ENCODE peak calls at places on chromosomes 7 and 10, in eight cellular contexts. V is right cardiac atrium, E is A673, W is BE2C, N is Peyer's patch, L is A549, U is hepatocyte, S is heart right ventricle. C is an unnamed sample. For H3K4me1, the result is how much of the 10 kb centered on the place peaks cover.

GRCh38 chr7:25781704-25782103 is 370.3 kb upstream of the NFE2L3 start:
- DNase-seq in V (no peak), E (no peak), W (no peak), N (no peak), L (no peak), U (no peak), S (no peak), C (no peak)

GRCh38 chr10:25808372-25808771 is 125.7 kb upstream of the MYO3A start:
- DNase-seq in V (no peak), E (no peak), W (no peak), N (no peak), L (no peak), U (no peak), S (no peak), C (no peak)

GRCh38 chr7:157027568-157028527 is 17.4 kb upstream of the MNX1 start:
- DNase-seq in V (no peak), E (no peak), W (no peak), N (peak), L (no peak), U (no peak), S (no peak), C (no peak)

GRCh38 chr10:85609509-85609908 is 757.1 kb downstream of the GRID1 start:
- DNase-seq in V (no peak), E (no peak), W (no peak), N (peak), L (no peak), U (no peak), S (no peak), C (peak)

GRCh38 chr7:102097601-102098161 is 189.0 kb upstream of the SH2B2 start:
- DNase-seq in V (no peak), E (no peak), W (no peak), N (peak), L (no peak), U (peak), S (no peak), C (no peak)

GRCh38 chr7:42175834-42176745 is 60.9 kb downstream of the GLI3 start:
- DNase-seq in V (no peak), E (no peak), W (no peak), N (no peak), L (no peak), U (no peak), S (no peak), C (no peak)

GRCh38 chr10:125568156-125568555 is 114.8 kb downstream of the TEX36 start:
- DNase-seq in V (no peak), E (no peak), W (no peak), N (no peak), L (no peak), U (no peak), S (no peak), C (no peak)

GRCh38 chr10:61821153-61821552 is 80.3 kb upstream of the ARID5B start:
- DNase-seq in V (no peak), E (no peak), W (no peak), N (no peak), L (no peak), U (no peak), S (no peak), C (no peak)

GRCh38 chr10:61835909-61836232 is 65.6 kb upstream of the ARID5B start:
- DNase-seq in V (no peak), E (no peak), W (no peak), N (no peak), L (no peak), U (no peak), S (no peak), C (no peak)

GRCh38 chr7:143979359-143979758 is 20.8 kb upstream of the OR6B1 start:
- DNase-seq in V (no peak), E (peak), W (no peak), N (no peak), L (peak), U (no peak), S (no peak), C (no peak)

GRCh38 chr10:125159486-125159931 is 854 bp downstream of the CTBP2 start:
- DNase-seq in V (peak), E (peak), W (no peak), N (peak), L (peak), U (peak), S (peak), C (no peak)

GRCh38 chr10:17784701-17785100 is 24.4 kb upstream of the MRC1 start:
- DNase-seq in V (no peak), E (no peak), W (peak), N (no peak), L (no peak), U (no peak), S (no peak), C (peak)

GRCh38 chr7:117217636-117218035 is 105.2 kb downstream of the WNT2 start:
- DNase-seq in V (no peak), E (no peak), W (no peak), N (no peak), L (no peak), U (no peak), S (no peak), C (peak)

DNA sequence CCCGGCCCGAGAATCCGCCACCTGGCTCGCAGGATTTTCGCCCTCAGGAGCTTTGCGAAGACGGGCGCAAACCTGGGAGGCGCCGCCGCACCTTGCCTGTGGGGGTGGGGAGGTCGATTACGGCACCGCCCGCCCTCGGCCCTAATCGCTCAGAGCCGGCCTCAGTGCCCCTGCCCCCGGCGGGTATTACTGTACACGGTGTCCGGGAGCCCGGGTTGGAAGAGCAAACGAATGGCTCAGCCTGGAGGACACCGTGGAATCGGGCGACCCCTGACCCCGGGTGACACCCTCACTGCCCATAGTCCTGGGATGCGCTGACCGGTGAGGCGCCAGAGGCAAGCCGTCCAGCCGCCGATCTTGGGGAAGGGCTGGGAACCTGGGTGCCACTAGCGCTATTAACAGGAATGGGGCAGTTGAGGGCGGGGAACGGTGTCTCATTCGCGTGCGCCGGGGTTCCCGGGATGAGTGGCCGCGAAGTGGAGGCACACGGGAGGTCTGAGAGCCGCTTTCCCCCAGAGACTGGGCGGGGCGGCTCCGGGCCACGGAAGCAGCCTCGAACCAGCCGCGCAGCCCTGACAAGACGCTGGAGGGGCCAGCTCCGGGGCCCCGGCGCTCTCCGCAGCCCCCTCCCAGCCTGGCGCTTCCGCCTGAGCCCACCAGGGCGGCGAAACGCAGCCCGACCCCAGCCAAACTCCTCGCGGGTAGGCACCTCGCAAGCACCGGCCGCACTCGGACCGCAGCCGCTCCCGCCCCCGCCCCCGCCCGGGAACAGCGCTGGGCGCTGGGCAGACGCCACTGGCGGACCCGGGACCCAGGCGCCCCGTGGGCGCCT is 167.5 kb downstream of the NRF1 start:
- DNase-seq in V (no peak), E (peak), W (no peak), N (no peak), L (peak), U (peak), S (no peak), C (peak)
- H3K4me3 ChIP-seq in V (peak), E (peak), W (peak), N (peak), L (peak), U (peak), S (peak), C (peak)

DNA sequence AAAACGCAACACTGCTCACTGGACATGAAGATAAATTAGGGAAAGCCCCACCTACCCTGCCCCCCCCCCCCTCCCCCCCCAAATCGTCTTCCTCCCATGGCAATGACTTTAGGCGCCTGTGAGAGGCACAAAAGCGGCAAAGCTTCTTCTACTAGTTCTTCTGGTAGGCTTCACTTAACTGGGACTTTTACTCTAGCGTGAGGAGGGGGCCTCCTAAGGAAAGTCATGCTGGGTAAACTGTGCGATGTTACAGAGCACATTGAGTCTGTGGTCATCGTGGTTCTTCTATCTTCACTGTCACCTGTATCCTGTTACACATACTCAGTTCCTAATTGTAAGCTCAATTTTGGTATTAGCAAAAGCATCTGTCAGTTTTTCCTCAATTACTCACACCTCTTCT is 25.1 kb downstream of the HSPB1 start:
- DNase-seq in V (no peak), E (no peak), W (no peak), N (no peak), L (no peak), U (no peak), S (no peak), C (no peak)
- H3K4me1 ChIP-seq in V (under half), E (under half), W (under half), N (under half), L (under half), U (under half), S (under half), C (under half)

GRCh38 chr10:44906476-44906875 is 4.7 kb upstream of the TMEM72 start:
- DNase-seq in V (no peak), E (no peak), W (no peak), N (no peak), L (no peak), U (no peak), S (no peak), C (no peak)

GRCh38 chr10:44908071-44908709 is 2.9 kb upstream of the TMEM72 start:
- DNase-seq in V (no peak), E (peak), W (no peak), N (no peak), L (no peak), U (peak), S (no peak), C (no peak)

GRCh38 chr10:44908936-44909335 is 2.2 kb upstream of the TMEM72 start:
- DNase-seq in V (no peak), E (no peak), W (no peak), N (no peak), L (no peak), U (no peak), S (no peak), C (no peak)

GRCh38 chr10:44909910-44910309 is 1.2 kb upstream of the TMEM72 start:
- DNase-seq in V (no peak), E (no peak), W (no peak), N (no peak), L (no peak), U (no peak), S (no peak), C (no peak)

GRCh38 chr10:44907576-44907975 is 3.6 kb upstream of the TMEM72 start:
- DNase-seq in V (no peak), E (no peak), W (no peak), N (no peak), L (no peak), U (no peak), S (no peak), C (no peak)
- H3K4me3 ChIP-seq in V (no peak), E (no peak), W (no peak), N (no peak), L (no peak), U (no peak), S (no peak), C (no peak)

GRCh38 chr10:113957013-113957412 is 86.7 kb upstream of the ADRB1 start:
- DNase-seq in V (no peak), E (peak), W (no peak), N (no peak), L (no peak), U (peak), S (no peak), C (peak)
- H3K4me1 ChIP-seq in V (under half), E (under half), W (under half), N (under half), L (under half), U (under half), S (under half), C (under half)

DNA sequence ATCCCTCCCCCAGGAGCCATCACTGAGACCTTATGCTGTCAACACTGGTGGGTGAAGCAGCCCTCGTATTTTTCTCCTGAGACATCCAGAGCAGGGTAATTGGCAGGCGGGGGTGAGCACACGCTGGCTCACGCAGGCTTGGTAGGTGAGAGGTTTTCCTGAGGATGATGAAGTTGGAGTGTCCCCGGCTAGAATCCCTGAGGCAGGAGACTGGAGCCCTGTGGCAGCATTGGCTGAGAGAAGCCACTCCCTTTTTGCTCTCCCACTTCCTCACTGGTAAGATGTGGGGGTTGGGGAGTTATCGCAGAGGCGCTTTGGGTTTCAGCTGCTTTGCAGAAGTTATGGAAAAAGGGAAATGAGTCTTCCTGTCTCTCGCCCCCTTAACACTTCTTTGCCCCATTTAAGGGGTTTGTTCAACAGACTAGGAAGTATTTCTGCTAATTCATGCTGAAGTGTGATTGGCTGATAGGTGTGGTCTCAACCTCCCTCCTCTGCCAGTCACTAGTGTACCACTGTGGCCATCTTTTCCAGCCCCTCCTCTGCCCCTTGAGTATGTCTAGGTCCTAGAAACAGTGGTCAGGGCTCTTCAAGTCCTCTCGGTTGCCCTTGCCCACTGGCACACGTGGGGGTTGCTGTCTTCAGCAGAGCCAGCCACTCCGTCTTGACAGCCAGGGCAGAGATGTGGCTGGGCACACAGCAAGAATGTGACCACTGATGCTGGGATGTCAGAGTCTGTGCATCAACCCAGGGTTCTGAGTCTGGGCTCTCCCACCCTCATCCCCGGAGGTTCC is 5.7 kb downstream of the ARPC1B start:
- DNase-seq in V (peak), E (peak), W (no peak), N (peak), L (no peak), U (no peak), S (no peak), C (no peak)
- H3K4me3 ChIP-seq in V (peak), E (no peak), W (no peak), N (peak), L (no peak), U (no peak), S (peak), C (no peak)

DNA sequence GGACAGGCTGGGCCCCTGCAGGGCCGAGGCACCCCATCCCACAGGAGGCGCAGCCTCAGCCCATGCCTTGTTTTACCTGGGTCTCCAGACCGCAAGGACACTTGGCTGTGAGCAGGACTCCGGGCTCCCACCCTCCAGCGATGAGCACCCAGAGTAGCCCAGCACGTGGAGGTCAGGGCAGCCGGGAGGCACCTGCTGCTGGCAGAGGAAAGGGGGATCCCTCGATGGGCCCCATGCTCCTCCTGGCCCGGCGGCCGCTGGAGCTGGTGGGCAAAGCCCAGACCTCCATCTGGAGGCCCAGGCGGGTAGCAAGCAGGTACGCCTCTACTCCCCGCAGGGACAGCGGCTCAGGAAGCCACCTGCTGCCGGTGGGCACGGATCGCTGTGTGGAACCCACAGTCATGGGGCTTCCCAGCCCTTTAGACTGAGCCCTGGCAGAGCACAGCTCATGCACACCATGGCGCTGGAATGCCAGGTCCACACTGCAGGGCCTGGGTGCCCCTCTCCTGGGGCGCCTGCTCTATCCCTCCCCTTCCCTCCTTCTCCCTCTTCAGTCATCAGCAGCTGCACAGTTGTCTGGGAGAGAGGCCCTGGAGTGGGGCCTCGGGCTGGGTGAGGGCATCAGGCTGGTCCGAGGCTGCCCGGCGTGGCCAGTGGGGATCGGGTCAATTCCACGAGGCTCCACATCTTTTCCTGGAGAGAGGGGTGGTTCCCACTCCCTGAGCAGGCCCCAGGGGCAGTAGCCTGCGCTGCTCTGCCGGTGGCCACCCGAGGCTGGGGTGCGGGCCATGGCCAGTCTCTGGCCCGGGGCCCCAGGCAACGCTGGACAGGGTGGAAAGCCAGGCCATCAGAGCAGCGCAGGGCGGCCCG is 65.7 kb downstream of the PWWP2B start:
- DNase-seq in V (no peak), E (no peak), W (peak), N (peak), L (no peak), U (no peak), S (no peak), C (no peak)
- H3K4me1 ChIP-seq in V (under half), E (under half), W (under half), N (under half), L (under half), U (under half), S (under half), C (under half)

DNA sequence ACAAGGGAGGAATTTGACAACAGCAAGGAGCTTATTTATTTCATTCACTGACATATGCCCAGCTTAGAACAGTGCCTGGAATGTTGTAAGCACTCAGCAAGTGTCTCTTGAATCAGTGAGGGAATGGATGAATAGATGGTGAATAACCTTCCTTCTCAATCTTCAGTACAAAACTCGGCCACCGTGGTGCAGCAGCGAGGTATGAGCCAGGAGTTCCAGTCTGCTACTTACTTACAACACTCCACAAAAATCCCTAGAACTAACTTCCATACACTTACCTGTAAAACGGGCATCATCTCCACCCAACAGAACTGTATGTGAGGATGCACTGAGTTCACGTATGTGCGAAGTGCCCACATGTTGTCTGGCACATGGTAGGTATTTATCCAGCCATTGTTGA is 237.4 kb downstream of the WDR11 start:
- DNase-seq in V (no peak), E (peak), W (peak), N (no peak), L (no peak), U (peak), S (no peak), C (no peak)
- H3K4me3 ChIP-seq in V (no peak), E (no peak), W (no peak), N (no peak), L (no peak), U (no peak), S (no peak), C (no peak)

DNA sequence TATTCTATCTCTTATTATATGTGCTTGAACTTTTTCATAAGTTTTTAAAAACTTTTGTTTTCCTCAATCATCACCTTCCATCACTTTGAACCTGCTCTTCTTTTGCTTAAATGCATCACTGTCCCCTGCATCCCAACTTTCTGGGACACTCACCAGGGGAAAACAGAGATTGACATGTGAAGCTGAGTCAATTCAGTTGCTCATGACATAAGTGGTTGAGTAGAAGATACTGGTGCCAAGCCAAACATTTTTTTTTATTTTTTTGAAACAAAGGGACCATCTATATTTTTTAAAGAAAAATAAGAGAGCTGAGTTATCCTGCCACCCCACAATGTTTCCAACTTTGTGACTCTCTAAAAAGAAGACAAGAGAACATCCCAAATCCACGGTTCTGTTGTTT is 61.8 kb upstream of the AHR start:
- DNase-seq in V (no peak), E (no peak), W (no peak), N (no peak), L (no peak), U (no peak), S (no peak), C (no peak)
- H3K4me1 ChIP-seq in V (under half), E (under half), W (under half), N (under half), L (under half), U (under half), S (under half), C (under half)

C was measured in SJSA1.